ENCODE peak calls at places on chromosomes 1 and 21, in four cellular contexts. One of them, this sample, is unnamed.
A peak's percentile ranks its signal among the peaks of the same experiment; 100 is the strongest.

GRCh38 chr1:31785947-31786290 is 21.8 kb upstream of the ADGRB2 start:
- DNase-seq in kidney tubule cell: no peak
- DNase-seq in HCT116: no peak
- DNase-seq in RPMI7951: no peak
- DNase-seq in this sample: no peak

GRCh38 chr1:178684111-178684510 is 40.9 kb upstream of the RALGPS2 start:
- DNase-seq in HCT116: no peak
- DNase-seq in RPMI7951: no peak
- DNase-seq in kidney tubule cell: peak; percentile 84
- DNase-seq in this sample: no peak

GRCh38 chr1:22696610-22697009 is 14.0 kb upstream of the EPHB2 start:
- DNase-seq in HCT116: no peak
- DNase-seq in RPMI7951: no peak
- DNase-seq in kidney tubule cell: no peak
- DNase-seq in this sample: no peak

GRCh38 chr1:35573198-35573775 is at the start of gene TFAP2E:
- DNase-seq in HCT116: peak; percentile 38
- DNase-seq in kidney tubule cell: peak; percentile 49
- DNase-seq in RPMI7951: peak; percentile 62
- DNase-seq in this sample: peak; percentile 62

GRCh38 chr1:200180821-200181220 is 153.3 kb downstream of the NR5A2 start:
- DNase-seq in kidney tubule cell: peak; percentile 29
- DNase-seq in HCT116: peak; percentile 47
- DNase-seq in RPMI7951: peak; percentile 85
- DNase-seq in this sample: no peak

GRCh38 chr21:42459583-42460215 is 36.3 kb downstream of the RSPH1 start:
- DNase-seq in RPMI7951: no peak
- DNase-seq in HCT116: no peak
- DNase-seq in kidney tubule cell: no peak
- DNase-seq in this sample: no peak

GRCh38 chr1:111857251-111857651 is 101.5 kb downstream of the DDX20 start:
- DNase-seq in HCT116: no peak
- DNase-seq in RPMI7951: no peak
- DNase-seq in kidney tubule cell: no peak
- DNase-seq in this sample: no peak

GRCh38 chr1:64516803-64517568 is 47.1 kb downstream of the CACHD1 start:
- DNase-seq in RPMI7951: no peak
- DNase-seq in kidney tubule cell: peak; percentile 65
- DNase-seq in HCT116: no peak
- DNase-seq in this sample: no peak

GRCh38 chr1:178628637-178629548 is 96.2 kb upstream of the RALGPS2 start:
- DNase-seq in RPMI7951: no peak
- DNase-seq in kidney tubule cell: peak; percentile 21
- DNase-seq in HCT116: no peak
- DNase-seq in this sample: no peak

GRCh38 chr1:26046313-26047031 is 554 bp upstream of the SLC30A2 start:
- DNase-seq in HCT116: no peak
- DNase-seq in kidney tubule cell: no peak
- DNase-seq in RPMI7951: no peak
- DNase-seq in this sample: no peak

GRCh38 chr1:160346953-160347352 is 3.8 kb downstream of the NCSTN start:
- DNase-seq in kidney tubule cell: no peak
- DNase-seq in HCT116: no peak
- DNase-seq in RPMI7951: no peak
- DNase-seq in this sample: no peak

GRCh38 chr1:24726741-24727140 is 18.5 kb upstream of the CLIC4 start:
- DNase-seq in kidney tubule cell: no peak
- DNase-seq in HCT116: no peak
- DNase-seq in RPMI7951: no peak
- DNase-seq in this sample: no peak

GRCh38 chr1:109637446-109637845 is 17.8 kb downstream of the AMPD2 start:
- DNase-seq in kidney tubule cell: no peak
- DNase-seq in HCT116: no peak
- DNase-seq in RPMI7951: no peak
- DNase-seq in this sample: no peak

GRCh38 chr1:19028110-19028509 is 71.6 kb upstream of the IFFO2 start:
- DNase-seq in RPMI7951: peak; percentile 31
- DNase-seq in kidney tubule cell: peak; percentile 25
- DNase-seq in HCT116: no peak
- DNase-seq in this sample: no peak

GRCh38 chr1:54464031-54464476 is 57.9 kb upstream of the SSBP3 start:
- DNase-seq in kidney tubule cell: no peak
- DNase-seq in RPMI7951: no peak
- DNase-seq in HCT116: no peak
- DNase-seq in this sample: no peak

GRCh38 chr1:165543651-165544452 is at the start of gene LRRC52:
- DNase-seq in RPMI7951: peak; percentile 7
- DNase-seq in kidney tubule cell: peak; percentile 56
- DNase-seq in HCT116: no peak
- DNase-seq in this sample: no peak

GRCh38 chr1:75430526-75430925 is 180.4 kb downstream of the SLC44A5 start:
- DNase-seq in RPMI7951: no peak
- DNase-seq in HCT116: no peak
- DNase-seq in kidney tubule cell: peak; percentile 14
- DNase-seq in this sample: no peak

GRCh38 chr1:8939362-8939995 is 6.2 kb upstream of the CA6 start:
- DNase-seq in RPMI7951: no peak
- DNase-seq in HCT116: no peak
- DNase-seq in kidney tubule cell: no peak
- DNase-seq in this sample: no peak

GRCh38 chr1:5200006-5200405 is 545.6 kb downstream of the AJAP1 start:
- DNase-seq in HCT116: no peak
- DNase-seq in kidney tubule cell: no peak
- DNase-seq in RPMI7951: no peak
- DNase-seq in this sample: no peak

GRCh38 chr1:53705446-53706096 is 33.4 kb downstream of the GLIS1 start:
- DNase-seq in kidney tubule cell: no peak
- DNase-seq in HCT116: no peak
- DNase-seq in RPMI7951: no peak
- DNase-seq in this sample: no peak